ENCODE peak calls at places on chromosomes 7 and 10, in nine cellular contexts. One of them, this sample, is unnamed.

GRCh38 chr10:70596110-70596798 is 6.3 kb downstream of the PRF1 start:
- DNase-seq in NCI-H1092: no peak
- DNase-seq in foreskin melanocyte: peak
- DNase-seq in substantia nigra: no peak
- DNase-seq in endodermal cell: no peak
- DNase-seq in mucosa of gallbladder: peak
- DNase-seq in SJSA1: no peak
- DNase-seq in activated T-helper 1 cell treated with anti-CD3 and anti-CD28 coated beads, Interleukin-12 subunit alpha, Interleukin-12 subunit beta, Interleukin-2, Interleukin-4 antibody, amounts not matched to agents 30 ng/mL and 10 ng/mL and 1 ng/mL, durations not matched to agents 14 hours and 24 hours and 36 hours: no peak
- DNase-seq in stimulated activated CD8-positive, alpha-beta memory T cell treated with anti-CD3 and anti-CD28 coated beads, Interleukin-4, amount 100 ng/mL, for 24 hours: no peak
- DNase-seq in this sample: no peak

GRCh38 chr7:75718390-75719031 is 20.2 kb downstream of the HIP1 start:
- DNase-seq in NCI-H1092: no peak
- DNase-seq in foreskin melanocyte: no peak
- DNase-seq in substantia nigra: no peak
- DNase-seq in endodermal cell: no peak
- DNase-seq in mucosa of gallbladder: no peak
- DNase-seq in SJSA1: no peak
- DNase-seq in activated T-helper 1 cell treated with anti-CD3 and anti-CD28 coated beads, Interleukin-12 subunit alpha, Interleukin-12 subunit beta, Interleukin-2, Interleukin-4 antibody, amounts not matched to agents 30 ng/mL and 10 ng/mL and 1 ng/mL, durations not matched to agents 14 hours and 24 hours and 36 hours: no peak
- DNase-seq in stimulated activated CD8-positive, alpha-beta memory T cell treated with anti-CD3 and anti-CD28 coated beads, Interleukin-4, amount 100 ng/mL, for 24 hours: no peak
- DNase-seq in this sample: no peak

GRCh38 chr10:37344413-37344812 is 219.0 kb downstream of the ANKRD30A start:
- DNase-seq in NCI-H1092: no peak
- DNase-seq in foreskin melanocyte: no peak
- DNase-seq in substantia nigra: no peak
- DNase-seq in endodermal cell: no peak
- DNase-seq in mucosa of gallbladder: no peak
- DNase-seq in SJSA1: no peak
- DNase-seq in activated T-helper 1 cell treated with anti-CD3 and anti-CD28 coated beads, Interleukin-12 subunit alpha, Interleukin-12 subunit beta, Interleukin-2, Interleukin-4 antibody, amounts not matched to agents 30 ng/mL and 10 ng/mL and 1 ng/mL, durations not matched to agents 14 hours and 24 hours and 36 hours: no peak
- DNase-seq in stimulated activated CD8-positive, alpha-beta memory T cell treated with anti-CD3 and anti-CD28 coated beads, Interleukin-4, amount 100 ng/mL, for 24 hours: no peak
- DNase-seq in this sample: no peak

GRCh38 chr7:77933394-77933793 is 134.8 kb downstream of the PHTF2 start:
- DNase-seq in NCI-H1092: no peak
- DNase-seq in foreskin melanocyte: peak
- DNase-seq in substantia nigra: no peak
- DNase-seq in endodermal cell: no peak
- DNase-seq in mucosa of gallbladder: no peak
- DNase-seq in SJSA1: no peak
- DNase-seq in activated T-helper 1 cell treated with anti-CD3 and anti-CD28 coated beads, Interleukin-12 subunit alpha, Interleukin-12 subunit beta, Interleukin-2, Interleukin-4 antibody, amounts not matched to agents 30 ng/mL and 10 ng/mL and 1 ng/mL, durations not matched to agents 14 hours and 24 hours and 36 hours: no peak
- DNase-seq in stimulated activated CD8-positive, alpha-beta memory T cell treated with anti-CD3 and anti-CD28 coated beads, Interleukin-4, amount 100 ng/mL, for 24 hours: no peak
- DNase-seq in this sample: no peak

GRCh38 chr10:93098816-93099215 is 25.1 kb downstream of the CYP26A1 start:
- DNase-seq in NCI-H1092: no peak
- DNase-seq in foreskin melanocyte: no peak
- DNase-seq in substantia nigra: no peak
- DNase-seq in endodermal cell: no peak
- DNase-seq in mucosa of gallbladder: no peak
- DNase-seq in SJSA1: no peak
- DNase-seq in activated T-helper 1 cell treated with anti-CD3 and anti-CD28 coated beads, Interleukin-12 subunit alpha, Interleukin-12 subunit beta, Interleukin-2, Interleukin-4 antibody, amounts not matched to agents 30 ng/mL and 10 ng/mL and 1 ng/mL, durations not matched to agents 14 hours and 24 hours and 36 hours: no peak
- DNase-seq in stimulated activated CD8-positive, alpha-beta memory T cell treated with anti-CD3 and anti-CD28 coated beads, Interleukin-4, amount 100 ng/mL, for 24 hours: no peak
- DNase-seq in this sample: no peak

GRCh38 chr10:108612485-108612884 is 1310.8 kb downstream of the XPNPEP1 start:
- DNase-seq in NCI-H1092: no peak
- DNase-seq in foreskin melanocyte: no peak
- DNase-seq in substantia nigra: no peak
- DNase-seq in endodermal cell: no peak
- DNase-seq in mucosa of gallbladder: no peak
- DNase-seq in SJSA1: no peak
- DNase-seq in activated T-helper 1 cell treated with anti-CD3 and anti-CD28 coated beads, Interleukin-12 subunit alpha, Interleukin-12 subunit beta, Interleukin-2, Interleukin-4 antibody, amounts not matched to agents 30 ng/mL and 10 ng/mL and 1 ng/mL, durations not matched to agents 14 hours and 24 hours and 36 hours: no peak
- DNase-seq in stimulated activated CD8-positive, alpha-beta memory T cell treated with anti-CD3 and anti-CD28 coated beads, Interleukin-4, amount 100 ng/mL, for 24 hours: no peak
- DNase-seq in this sample: no peak

GRCh38 chr10:22444219-22444788 is 99.0 kb downstream of the SPAG6 start:
- DNase-seq in NCI-H1092: no peak
- DNase-seq in foreskin melanocyte: no peak
- DNase-seq in substantia nigra: no peak
- DNase-seq in endodermal cell: no peak
- DNase-seq in mucosa of gallbladder: no peak
- DNase-seq in SJSA1: no peak
- DNase-seq in activated T-helper 1 cell treated with anti-CD3 and anti-CD28 coated beads, Interleukin-12 subunit alpha, Interleukin-12 subunit beta, Interleukin-2, Interleukin-4 antibody, amounts not matched to agents 30 ng/mL and 10 ng/mL and 1 ng/mL, durations not matched to agents 14 hours and 24 hours and 36 hours: no peak
- DNase-seq in stimulated activated CD8-positive, alpha-beta memory T cell treated with anti-CD3 and anti-CD28 coated beads, Interleukin-4, amount 100 ng/mL, for 24 hours: no peak
- DNase-seq in this sample: no peak

GRCh38 chr7:97732567-97733275 is 835 bp downstream of the TAC1 start:
- DNase-seq in NCI-H1092: no peak
- DNase-seq in foreskin melanocyte: no peak
- DNase-seq in substantia nigra: no peak
- DNase-seq in endodermal cell: peak
- DNase-seq in mucosa of gallbladder: no peak
- DNase-seq in SJSA1: no peak
- DNase-seq in activated T-helper 1 cell treated with anti-CD3 and anti-CD28 coated beads, Interleukin-12 subunit alpha, Interleukin-12 subunit beta, Interleukin-2, Interleukin-4 antibody, amounts not matched to agents 30 ng/mL and 10 ng/mL and 1 ng/mL, durations not matched to agents 14 hours and 24 hours and 36 hours: no peak
- DNase-seq in stimulated activated CD8-positive, alpha-beta memory T cell treated with anti-CD3 and anti-CD28 coated beads, Interleukin-4, amount 100 ng/mL, for 24 hours: no peak
- DNase-seq in this sample: no peak

GRCh38 chr10:44309939-44310761 is 74.7 kb downstream of the CXCL12 start:
- DNase-seq in NCI-H1092: no peak
- DNase-seq in foreskin melanocyte: no peak
- DNase-seq in substantia nigra: no peak
- DNase-seq in endodermal cell: no peak
- DNase-seq in mucosa of gallbladder: no peak
- DNase-seq in SJSA1: no peak
- DNase-seq in activated T-helper 1 cell treated with anti-CD3 and anti-CD28 coated beads, Interleukin-12 subunit alpha, Interleukin-12 subunit beta, Interleukin-2, Interleukin-4 antibody, amounts not matched to agents 30 ng/mL and 10 ng/mL and 1 ng/mL, durations not matched to agents 14 hours and 24 hours and 36 hours: no peak
- DNase-seq in stimulated activated CD8-positive, alpha-beta memory T cell treated with anti-CD3 and anti-CD28 coated beads, Interleukin-4, amount 100 ng/mL, for 24 hours: no peak
- DNase-seq in this sample: no peak

GRCh38 chr7:92602352-92603088 is 12.3 kb upstream of the FAM133B start:
- DNase-seq in NCI-H1092: no peak
- DNase-seq in foreskin melanocyte: no peak
- DNase-seq in substantia nigra: no peak
- DNase-seq in endodermal cell: no peak
- DNase-seq in mucosa of gallbladder: no peak
- DNase-seq in SJSA1: no peak
- DNase-seq in activated T-helper 1 cell treated with anti-CD3 and anti-CD28 coated beads, Interleukin-12 subunit alpha, Interleukin-12 subunit beta, Interleukin-2, Interleukin-4 antibody, amounts not matched to agents 30 ng/mL and 10 ng/mL and 1 ng/mL, durations not matched to agents 14 hours and 24 hours and 36 hours: no peak
- DNase-seq in stimulated activated CD8-positive, alpha-beta memory T cell treated with anti-CD3 and anti-CD28 coated beads, Interleukin-4, amount 100 ng/mL, for 24 hours: no peak
- DNase-seq in this sample: no peak

GRCh38 chr7:90994601-90995000 is 269.6 kb upstream of the FZD1 start:
- DNase-seq in NCI-H1092: no peak
- DNase-seq in foreskin melanocyte: no peak
- DNase-seq in substantia nigra: no peak
- DNase-seq in endodermal cell: no peak
- DNase-seq in mucosa of gallbladder: no peak
- DNase-seq in SJSA1: no peak
- DNase-seq in activated T-helper 1 cell treated with anti-CD3 and anti-CD28 coated beads, Interleukin-12 subunit alpha, Interleukin-12 subunit beta, Interleukin-2, Interleukin-4 antibody, amounts not matched to agents 30 ng/mL and 10 ng/mL and 1 ng/mL, durations not matched to agents 14 hours and 24 hours and 36 hours: no peak
- DNase-seq in stimulated activated CD8-positive, alpha-beta memory T cell treated with anti-CD3 and anti-CD28 coated beads, Interleukin-4, amount 100 ng/mL, for 24 hours: no peak
- DNase-seq in this sample: no peak